ENCODE peak calls at places on chromosomes 12 and 14, in seven cellular contexts. V is IMR-90, N is body of pancreas, J is breast epithelium, K is adrenal gland, E is Peyer's patch, Z is ovary. B is an unnamed sample.

GRCh38 chr14:76784881-76785280 is 23.6 kb downstream of the VASH1 start:
- DNase-seq in V (peak; percentile 75), N (peak; percentile 82), J (peak; percentile 41), K (peak; percentile 72), E (no peak), Z (peak; percentile 85), B (peak; percentile 83)

GRCh38 chr12:69254046-69254445 is 14.7 kb downstream of the CPSF6 start:
- DNase-seq in V (peak; percentile 46), N (no peak), J (no peak), K (no peak), E (no peak), Z (no peak), B (no peak)

GRCh38 chr12:67593041-67593870 is 55.3 kb upstream of the DYRK2 start:
- DNase-seq in V (peak; percentile 8), N (peak; percentile 67), J (peak; percentile 89), K (no peak), E (no peak), Z (no peak), B (no peak)

GRCh38 chr14:94341654-94342333 is 18.7 kb upstream of the SERPINA6 start:
- DNase-seq in V (no peak), N (no peak), J (no peak), K (no peak), E (no peak), Z (no peak), B (no peak)

GRCh38 chr12:38903596-38903995 is 1.8 kb downstream of the CPNE8 start:
- DNase-seq in V (no peak), N (no peak), J (no peak), K (no peak), E (no peak), Z (no peak), B (no peak)

GRCh38 chr12:131065279-131065678 is 111.6 kb downstream of the ADGRD1 start:
- DNase-seq in V (no peak), N (no peak), J (no peak), K (no peak), E (no peak), Z (no peak), B (no peak)

GRCh38 chr14:54877703-54878021 is 25.0 kb downstream of the GCH1 start:
- DNase-seq in V (no peak), N (no peak), J (no peak), K (no peak), E (no peak), Z (no peak), B (no peak)

GRCh38 chr14:22427771-22428228 is 161.2 kb downstream of the DAD1 start:
- DNase-seq in V (peak; percentile 57), N (peak; percentile 28), J (no peak), K (peak; percentile 30), E (no peak), Z (peak; percentile 50), B (peak; percentile 66)

GRCh38 chr12:106585862-106586534 is 3.2 kb downstream of the RFX4 start:
- DNase-seq in V (no peak), N (no peak), J (no peak), K (no peak), E (no peak), Z (no peak), B (no peak)

GRCh38 chr14:68977137-68977740 is 1.9 kb downstream of the ACTN1 start:
- DNase-seq in V (no peak), N (no peak), J (no peak), K (no peak), E (no peak), Z (no peak), B (peak; percentile 54)

GRCh38 chr14:31326111-31326510 is 94.2 kb downstream of the HEATR5A start:
- DNase-seq in V (peak; percentile 39), N (no peak), J (no peak), K (no peak), E (no peak), Z (no peak), B (no peak)

GRCh38 chr12:15648564-15648963 is 140.6 kb downstream of the EPS8 start:
- DNase-seq in V (no peak), N (no peak), J (no peak), K (no peak), E (no peak), Z (no peak), B (no peak)

GRCh38 chr12:116278667-116279066 is 1.2 kb upstream of the MED13L start:
- DNase-seq in V (no peak), N (no peak), J (no peak), K (no peak), E (no peak), Z (no peak), B (no peak)

GRCh38 chr12:51548241-51548640 is 42.8 kb upstream of the SCN8A start:
- DNase-seq in V (no peak), N (no peak), J (no peak), K (no peak), E (no peak), Z (no peak), B (no peak)

GRCh38 chr12:70508178-70508577 is 129.1 kb downstream of the PTPRB start:
- DNase-seq in V (no peak), N (no peak), J (no peak), K (no peak), E (no peak), Z (no peak), B (no peak)

GRCh38 chr14:95774265-95775160 is 60.6 kb upstream of the TCL1A start:
- DNase-seq in V (peak; percentile 44), N (peak; percentile 80), J (peak; percentile 25), K (peak; percentile 56), E (no peak), Z (peak; percentile 45), B (peak; percentile 18)

GRCh38 chr14:92630367-92630766 is 116.8 kb downstream of the RIN3 start:
- DNase-seq in V (no peak), N (no peak), J (no peak), K (no peak), E (no peak), Z (no peak), B (no peak)

GRCh38 chr14:51035611-51036192 is 59.2 kb downstream of the TRIM9 start:
- DNase-seq in V (no peak), N (no peak), J (no peak), K (no peak), E (no peak), Z (no peak), B (no peak)

GRCh38 chr14:91343051-91343450 is 74.6 kb downstream of the CCDC88C start:
- DNase-seq in V (no peak), N (no peak), J (no peak), K (no peak), E (no peak), Z (no peak), B (no peak)
- H3K4me1 ChIP-seq in V (no peaks in the 10 kb centered on the region), N (no peaks in the 10 kb centered on the region), J (no peaks in the 10 kb centered on the region), K (no peaks in the 10 kb centered on the region), E (no peaks in the 10 kb centered on the region), Z (peaks cover 2% of the 10 kb centered on the region), B (no peaks in the 10 kb centered on the region)

GRCh38 chr12:21892341-21892740 is 48.9 kb downstream of the ABCC9 start:
- DNase-seq in V (no peak), N (no peak), J (no peak), K (no peak), E (no peak), Z (no peak), B (peak; percentile 23)

GRCh38 chr12:21893924-21894323 is 47.3 kb downstream of the ABCC9 start:
- DNase-seq in V (no peak), N (no peak), J (no peak), K (no peak), E (no peak), Z (no peak), B (no peak)

GRCh38 chr12:21894792-21895392 is 46.3 kb downstream of the ABCC9 start:
- DNase-seq in V (peak; percentile 45), N (no peak), J (no peak), K (no peak), E (no peak), Z (no peak), B (no peak)

GRCh38 chr12:21888464-21888863 is 52.8 kb downstream of the ABCC9 start:
- DNase-seq in V (no peak), N (no peak), J (no peak), K (no peak), E (no peak), Z (no peak), B (no peak)

DNA sequence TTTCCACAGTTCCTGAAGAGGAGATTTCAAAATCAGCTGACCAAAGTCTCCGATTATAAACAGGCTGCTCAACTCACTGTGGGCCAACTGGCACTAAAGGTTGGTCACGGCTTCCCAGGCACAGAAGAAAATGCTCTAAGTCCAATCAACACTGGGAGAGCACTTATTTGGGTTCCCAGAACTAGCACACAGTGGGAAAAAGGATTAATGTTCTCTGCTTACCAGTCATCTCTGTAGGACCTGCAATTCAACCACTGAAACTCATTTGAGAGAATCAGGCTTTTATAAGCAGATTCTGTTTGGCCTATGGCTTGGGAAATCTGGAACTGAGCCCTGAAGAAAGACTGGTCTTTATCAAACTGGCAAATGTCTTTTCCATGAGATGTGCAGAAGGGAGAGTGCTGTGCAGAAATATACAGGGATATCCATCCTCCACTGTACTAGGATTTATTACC is 49.4 kb downstream of the ABCC9 start:
- DNase-seq in V (no peak), N (peak; percentile 57), J (no peak), K (no peak), E (no peak), Z (peak; percentile 54), B (peak; percentile 74)
- TF ChIP-seq POLR2A in V (no peak), N (no peak), J (no peak), K (no peak), E (no peak), Z (no peak), B (no peak)

DNA sequence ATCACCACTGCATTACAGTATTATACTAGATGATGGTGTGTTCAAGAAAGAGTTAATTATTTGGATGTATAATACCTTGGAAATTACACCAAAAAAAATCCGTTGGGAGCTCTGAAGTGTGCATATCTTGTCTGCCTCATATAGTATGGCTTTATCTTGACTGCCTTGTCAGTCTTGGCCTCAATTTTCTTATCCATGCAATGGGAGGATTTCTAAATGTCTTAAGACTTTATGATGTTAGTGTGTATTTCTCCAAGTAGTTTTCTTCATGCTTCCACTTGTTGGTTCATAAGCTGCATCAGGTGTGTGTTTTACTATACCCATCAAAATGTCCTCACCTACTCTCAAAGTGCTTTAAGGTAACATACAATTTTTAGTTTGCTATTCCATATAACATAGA is 84.6 kb downstream of the FGD4 start:
- DNase-seq in V (no peak), N (no peak), J (no peak), K (no peak), E (no peak), Z (no peak), B (no peak)
- H3K4me1 ChIP-seq in V (no peaks in the 10 kb centered on the region), N (peaks cover 47% of the 10 kb centered on the region), J (no peaks in the 10 kb centered on the region), K (peaks cover 4% of the 10 kb centered on the region), E (peaks cover 3% of the 10 kb centered on the region), Z (peaks cover 4% of the 10 kb centered on the region), B (no peaks in the 10 kb centered on the region)

DNA sequence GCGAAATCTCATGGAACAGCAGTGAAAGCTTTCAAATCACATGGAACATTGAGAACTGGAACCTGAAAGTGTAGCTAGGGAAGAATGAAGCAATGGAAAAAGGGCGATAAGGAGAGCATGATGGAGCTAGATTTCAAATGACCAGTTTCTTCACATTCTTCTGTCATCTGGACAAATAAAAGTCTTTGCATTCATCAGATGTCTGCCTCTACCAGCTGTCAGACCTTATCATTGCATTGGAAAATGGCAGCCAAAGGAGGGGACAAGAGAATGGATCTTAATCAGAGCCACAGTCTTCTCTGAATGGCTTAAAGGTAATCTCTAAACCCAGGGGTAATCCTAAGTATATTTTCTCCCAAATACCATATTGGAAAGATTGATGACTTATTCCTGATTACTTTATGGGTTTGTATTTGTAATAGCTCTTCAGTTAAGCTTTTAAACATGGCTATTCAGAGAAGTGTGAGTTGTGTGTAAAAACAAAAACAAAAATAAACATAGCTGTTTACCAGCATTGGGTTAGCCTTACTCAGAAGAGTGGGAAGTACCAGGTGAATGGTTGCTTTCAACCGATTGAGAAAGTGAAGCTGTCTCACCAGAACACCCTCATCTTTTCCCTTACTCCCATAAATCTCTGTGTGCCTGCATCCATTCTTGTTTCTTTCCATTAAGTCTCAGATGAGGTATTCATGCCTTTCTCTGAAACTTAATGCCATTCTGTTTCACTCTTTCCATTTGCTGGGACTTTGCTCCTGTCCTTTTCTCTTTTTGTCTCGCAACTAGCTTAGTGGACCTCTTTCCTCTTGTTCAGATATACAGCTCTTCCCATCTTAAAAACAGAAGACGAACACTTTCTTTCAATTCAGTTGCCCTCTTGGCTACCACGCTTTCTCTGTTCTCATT is 10.5 kb downstream of the BORCS5 start:
- DNase-seq in V (no peak), N (no peak), J (no peak), K (no peak), E (no peak), Z (no peak), B (no peak)
- TF ChIP-seq POLR2A in V (no peak), N (no peak), J (no peak), K (no peak), E (no peak), Z (no peak), B (no peak)

B was measured in uterus.